ENCODE peak calls at places on chromosome 14, in nine cellular contexts. H, A, R, M, G, V, D, K and E are unnamed samples.

GRCh38 chr14:93994919-93995682 is 2.0 kb upstream of the CCDC197 start:
- DNase-seq in H (peak), A (no peak), R (no peak), M (peak), G (peak), V (peak), D (peak), K (no peak), E (no peak)

GRCh38 chr14:72924332-72924731 is 1.9 kb upstream of the DCAF4 start:
- DNase-seq in H (no peak), A (no peak), R (no peak), M (no peak), G (no peak), V (no peak), D (no peak), K (no peak), E (no peak)

GRCh38 chr14:99587463-99588278 is 16.3 kb downstream of the CCDC85C start:
- DNase-seq in H (no peak), A (no peak), R (no peak), M (no peak), G (no peak), V (no peak), D (no peak), K (no peak), E (no peak)

GRCh38 chr14:93582516-93582915 is 151.8 kb downstream of the UNC79 start:
- DNase-seq in H (no peak), A (no peak), R (no peak), M (no peak), G (no peak), V (no peak), D (no peak), K (no peak), E (no peak)

GRCh38 chr14:56359245-56359644 is 220.4 kb upstream of the TMEM260 start:
- DNase-seq in H (no peak), A (no peak), R (no peak), M (no peak), G (no peak), V (no peak), D (no peak), K (no peak), E (no peak)

GRCh38 chr14:101603096-101603495 is 41.8 kb downstream of the DIO3 start:
- DNase-seq in H (no peak), A (no peak), R (no peak), M (no peak), G (peak), V (no peak), D (no peak), K (peak), E (no peak)

GRCh38 chr14:80414080-80414479 is 202.8 kb upstream of the DIO2 start:
- DNase-seq in H (no peak), A (no peak), R (no peak), M (no peak), G (no peak), V (no peak), D (no peak), K (no peak), E (no peak)

GRCh38 chr14:80567905-80568512 is 356.7 kb upstream of the DIO2 start:
- DNase-seq in H (peak), A (no peak), R (no peak), M (no peak), G (no peak), V (no peak), D (no peak), K (no peak), E (no peak)

GRCh38 chr14:23571701-23572523 is 4.3 kb upstream of the AP1G2 start:
- DNase-seq in H (no peak), A (no peak), R (no peak), M (no peak), G (no peak), V (no peak), D (no peak), K (no peak), E (no peak)

GRCh38 chr14:34498684-34499412 is 36.8 kb upstream of the SPTSSA start:
- DNase-seq in H (peak), A (no peak), R (no peak), M (no peak), G (no peak), V (no peak), D (no peak), K (no peak), E (no peak)

GRCh38 chr14:95440496-95440895 is 76.0 kb downstream of the SYNE3 start:
- DNase-seq in H (no peak), A (no peak), R (no peak), M (no peak), G (no peak), V (no peak), D (no peak), K (no peak), E (no peak)

GRCh38 chr14:74221741-74222140 is 17.5 kb upstream of the VSX2 start:
- DNase-seq in H (no peak), A (no peak), R (no peak), M (no peak), G (no peak), V (no peak), D (no peak), K (no peak), E (no peak)

GRCh38 chr14:94617988-94618822 is 6.0 kb downstream of the SERPINA3 start:
- DNase-seq in H (no peak), A (no peak), R (no peak), M (no peak), G (no peak), V (no peak), D (no peak), K (no peak), E (no peak)

GRCh38 chr14:101395779-101396178 is 165.5 kb upstream of the DIO3 start:
- DNase-seq in H (no peak), A (no peak), R (no peak), M (no peak), G (no peak), V (no peak), D (no peak), K (no peak), E (no peak)

GRCh38 chr14:56394826-56395543 is 184.6 kb upstream of the TMEM260 start:
- DNase-seq in H (no peak), A (no peak), R (no peak), M (no peak), G (no peak), V (no peak), D (no peak), K (no peak), E (no peak)

GRCh38 chr14:59275668-59276067 is 87.2 kb downstream of the DAAM1 start:
- DNase-seq in H (peak), A (no peak), R (no peak), M (no peak), G (no peak), V (no peak), D (peak), K (no peak), E (no peak)

GRCh38 chr14:60655114-60655897 is 6.0 kb upstream of the SIX1 start:
- DNase-seq in H (no peak), A (no peak), R (no peak), M (no peak), G (no peak), V (no peak), D (no peak), K (peak), E (no peak)

GRCh38 chr14:75422169-75422568 is 5.7 kb upstream of the JDP2 start:
- DNase-seq in H (peak), A (no peak), R (no peak), M (no peak), G (no peak), V (no peak), D (peak), K (no peak), E (no peak)

GRCh38 chr14:64338616-64339316 is 44.6 kb upstream of the ESR2 start:
- DNase-seq in H (peak), A (peak), R (peak), M (peak), G (peak), V (peak), D (peak), K (peak), E (peak)

GRCh38 chr14:104282332-104283196 is 144.2 kb downstream of the KIF26A start:
- DNase-seq in H (no peak), A (peak), R (peak), M (no peak), G (peak), V (peak), D (no peak), K (peak), E (no peak)

GRCh38 chr14:37622231-37622923 is 26.9 kb downstream of the TTC6 start:
- DNase-seq in H (peak), A (no peak), R (no peak), M (no peak), G (no peak), V (peak), D (no peak), K (peak), E (no peak)

GRCh38 chr14:31505411-31505810 is 17.6 kb upstream of the GPR33 start:
- DNase-seq in H (peak), A (no peak), R (no peak), M (no peak), G (no peak), V (no peak), D (peak), K (no peak), E (no peak)

GRCh38 chr14:99190696-99191662 is 81.0 kb downstream of the BCL11B start:
- DNase-seq in H (no peak), A (no peak), R (no peak), M (no peak), G (no peak), V (no peak), D (no peak), K (no peak), E (no peak)

GRCh38 chr14:21880918-21881317 is 207.3 kb upstream of the OR4E1 start:
- DNase-seq in H (no peak), A (no peak), R (no peak), M (no peak), G (no peak), V (no peak), D (no peak), K (no peak), E (no peak)

GRCh38 chr14:91470216-91470615 is 39.9 kb downstream of the PPP4R3A start:
- DNase-seq in H (no peak), A (no peak), R (no peak), M (no peak), G (no peak), V (no peak), D (no peak), K (no peak), E (no peak)

GRCh38 chr14:36293824-36294223 is 26.6 kb downstream of the MBIP start:
- DNase-seq in H (peak), A (no peak), R (no peak), M (no peak), G (no peak), V (no peak), D (peak), K (no peak), E (no peak)

GRCh38 chr14:99853206-99853605 is 60.0 kb downstream of the EML1 start:
- DNase-seq in H (peak), A (no peak), R (no peak), M (no peak), G (no peak), V (no peak), D (no peak), K (no peak), E (no peak)

GRCh38 chr14:96867634-96868033 is 70.5 kb downstream of the VRK1 start:
- DNase-seq in H (no peak), A (no peak), R (no peak), M (no peak), G (no peak), V (no peak), D (no peak), K (no peak), E (no peak)

GRCh38 chr14:65282909-65283253 is 129.6 kb upstream of the FUT8 start:
- DNase-seq in H (no peak), A (no peak), R (no peak), M (no peak), G (no peak), V (no peak), D (no peak), K (no peak), E (no peak)

GRCh38 chr14:97977711-97978261 is 1180.6 kb downstream of the VRK1 start:
- DNase-seq in H (no peak), A (peak), R (no peak), M (peak), G (peak), V (peak), D (no peak), K (peak), E (peak)

GRCh38 chr14:59630281-59630963 is 53.8 kb upstream of the CCDC175 start:
- DNase-seq in H (peak), A (no peak), R (no peak), M (no peak), G (peak), V (peak), D (no peak), K (no peak), E (no peak)

GRCh38 chr14:101556566-101557320 is 4.6 kb upstream of the DIO3 start:
- DNase-seq in H (no peak), A (no peak), R (no peak), M (no peak), G (no peak), V (no peak), D (no peak), K (peak), E (no peak)

GRCh38 chr14:76117789-76118188 is 33.9 kb upstream of the GPATCH2L start:
- DNase-seq in H (no peak), A (no peak), R (no peak), M (no peak), G (no peak), V (no peak), D (no peak), K (no peak), E (no peak)

GRCh38 chr14:66001356-66001755 is 484.8 kb upstream of the CCDC196 start:
- DNase-seq in H (no peak), A (no peak), R (no peak), M (no peak), G (no peak), V (no peak), D (no peak), K (no peak), E (no peak)

GRCh38 chr14:72680853-72681640 is 212.9 kb downstream of the DPF3 start:
- DNase-seq in H (no peak), A (no peak), R (no peak), M (no peak), G (no peak), V (no peak), D (no peak), K (no peak), E (no peak)

GRCh38 chr14:85058170-85058569 is 471.8 kb upstream of the FLRT2 start:
- DNase-seq in H (no peak), A (no peak), R (no peak), M (no peak), G (no peak), V (no peak), D (no peak), K (no peak), E (no peak)

GRCh38 chr14:83867871-83868270 is 1662.1 kb upstream of the FLRT2 start:
- DNase-seq in H (no peak), A (no peak), R (peak), M (no peak), G (no peak), V (no peak), D (no peak), K (no peak), E (no peak)

GRCh38 chr14:69235708-69236107 is 24.2 kb upstream of the GALNT16 start:
- DNase-seq in H (no peak), A (no peak), R (no peak), M (no peak), G (no peak), V (no peak), D (no peak), K (no peak), E (no peak)